ENCODE peak calls at places on chromosomes 11 and 22, in ten cellular contexts. V is kidney; J is SK-N-SH; T is right cardiac atrium; X is naive thymus-derived CD4-positive, alpha-beta T cell; Q is MM.1S; O is HCT116; A is cardiac muscle cell; D is psoas muscle; Y is body of pancreas. I is an unnamed sample. For H3K9me3 and H3K4me1, the result is how much of the 10 kb centered on the place peaks cover.

GRCh38 chr11:7575841-7576451 is 62.1 kb downstream of the PPFIBP2 start:
- DNase-seq in V (peak), J (peak), T (peak), X (no peak), Q (peak), O (no peak), A (no peak), D (no peak), Y (peak), I (peak)

GRCh38 chr11:10390375-10390774 is 64.7 kb upstream of the AMPD3 start:
- DNase-seq in V (no peak), J (no peak), T (no peak), X (no peak), Q (no peak), O (no peak), A (no peak), D (no peak), Y (no peak), I (no peak)

GRCh38 chr11:123020968-123021367 is 39.3 kb upstream of the BSX start:
- DNase-seq in V (no peak), J (peak), T (no peak), X (peak), Q (peak), O (peak), A (peak), D (no peak), Y (no peak), I (no peak)

GRCh38 chr11:65911682-65912568 is 6.9 kb downstream of the C11orf68 start:
- DNase-seq in V (peak), J (peak), T (peak), X (no peak), Q (no peak), O (peak), A (peak), D (peak), Y (peak), I (no peak)

GRCh38 chr22:19429950-19430889 is 1.3 kb downstream of the HIRA start:
- DNase-seq in V (no peak), J (peak), T (no peak), X (peak), Q (peak), O (no peak), A (peak), D (peak), Y (no peak), I (peak)

GRCh38 chr11:129075757-129076156 is 116.4 kb downstream of the ARHGAP32 start:
- DNase-seq in V (peak), J (no peak), T (no peak), X (no peak), Q (no peak), O (no peak), A (peak), D (no peak), Y (no peak), I (no peak)

GRCh38 chr11:72111803-72112540 is 523 bp downstream of the ANAPC15 start:
- DNase-seq in V (peak), J (peak), T (peak), X (no peak), Q (peak), O (peak), A (peak), D (peak), Y (peak), I (peak)

GRCh38 chr11:104405277-104405676 is 241.3 kb upstream of the PDGFD start:
- DNase-seq in V (no peak), J (no peak), T (no peak), X (no peak), Q (no peak), O (no peak), A (no peak), D (no peak), Y (no peak), I (no peak)

GRCh38 chr11:6390718-6391547 is 659 bp downstream of the SMPD1 start:
- DNase-seq in V (no peak), J (no peak), T (no peak), X (peak), Q (no peak), O (no peak), A (no peak), D (no peak), Y (no peak), I (no peak)

DNA sequence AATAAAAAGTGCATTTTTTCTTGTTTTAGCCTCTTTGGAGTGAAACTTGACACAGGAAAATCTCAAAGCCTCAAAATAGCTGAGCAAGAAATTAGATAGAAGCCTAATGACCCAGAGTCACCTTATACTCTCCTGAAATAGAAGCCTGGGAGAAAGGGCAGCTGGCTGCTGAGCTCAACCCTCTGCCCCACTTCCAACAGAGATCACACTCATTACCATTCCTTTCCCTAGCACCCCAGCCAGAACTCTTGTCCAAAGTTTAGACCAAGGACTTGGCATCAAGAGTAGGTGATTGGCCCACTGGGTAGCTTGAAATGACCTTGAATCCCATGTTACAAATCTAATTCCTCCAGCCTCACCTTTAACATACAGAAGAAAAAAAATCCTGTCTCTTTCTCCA is 62.7 kb upstream of the AMOTL1 start:
- DNase-seq in V (no peak), J (no peak), T (no peak), X (no peak), Q (no peak), O (no peak), A (no peak), D (no peak), Y (peak), I (peak)
- H3K27ac ChIP-seq in V (no peak), J (no peak), T (no peak), X (no peak), Q (no peak), O (no peak), A (no peak), D (peak), Y (peak), I (peak)

DNA sequence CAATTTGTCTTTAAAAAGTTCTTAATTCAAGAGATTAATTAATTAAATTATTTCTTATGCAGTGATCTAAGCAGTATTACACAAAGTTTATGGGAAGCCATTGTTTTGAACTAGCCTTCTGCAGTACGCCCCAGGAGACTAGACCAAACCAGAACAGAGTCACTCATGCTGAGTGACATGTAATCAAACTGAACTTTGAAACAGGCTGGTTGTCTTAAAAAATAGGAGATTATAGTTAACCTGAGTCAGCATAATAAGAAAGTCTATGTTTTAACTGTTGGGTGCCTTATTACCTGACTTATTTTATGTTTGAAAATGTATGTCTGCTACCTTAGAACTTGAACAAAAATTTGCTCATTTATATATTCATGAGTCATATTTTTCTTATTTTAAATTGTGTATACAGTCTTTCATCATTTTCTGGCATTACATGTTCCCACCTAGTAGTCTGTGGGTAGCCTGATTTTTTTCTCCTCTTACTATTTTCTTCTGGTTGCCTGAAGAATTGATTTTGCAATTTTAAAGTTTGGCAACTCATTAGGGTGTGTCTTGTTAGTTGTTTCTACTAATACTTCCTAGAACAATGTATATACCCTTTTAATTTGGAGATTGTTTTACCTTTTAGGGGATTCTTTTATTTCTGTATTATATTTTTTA is 161.4 kb downstream of the AASDHPPT start:
- DNase-seq in V (no peak), J (no peak), T (no peak), X (no peak), Q (no peak), O (no peak), A (peak), D (no peak), Y (no peak), I (no peak)
- H3K9me3 ChIP-seq in V (under half), J (under half), T (under half), X (under half), Q (under half), O (under half), A (under half), D (under half), Y (under half), I (under half)

DNA sequence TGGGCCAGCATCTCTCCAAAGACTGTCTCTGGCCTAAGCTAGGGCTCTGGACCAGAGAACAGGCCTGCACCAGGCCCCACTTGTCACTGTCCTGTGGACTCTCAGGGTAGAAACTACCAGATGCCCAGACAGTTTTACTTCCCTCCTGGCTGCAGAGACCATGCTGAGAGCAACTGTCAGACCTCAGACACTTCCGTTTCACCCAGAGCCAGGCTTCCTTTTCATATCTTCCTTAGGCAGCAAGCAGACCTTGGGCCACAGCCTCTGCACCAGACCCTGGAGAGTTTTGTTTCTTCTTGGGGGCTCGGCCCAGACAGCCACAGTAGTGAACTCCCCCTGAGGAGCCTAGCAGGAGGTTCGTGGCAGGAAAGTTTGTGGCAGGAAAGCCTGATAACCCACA is 12.1 kb upstream of the FCHSD2 start:
- DNase-seq in V (no peak), J (no peak), T (no peak), X (peak), Q (peak), O (no peak), A (no peak), D (no peak), Y (no peak), I (no peak)
- H3K4me1 ChIP-seq in V (under half), J (under half), T (under half), X (half or more), Q (half or more), O (under half), A (under half), D (half or more), Y (under half), I (half or more)

DNA sequence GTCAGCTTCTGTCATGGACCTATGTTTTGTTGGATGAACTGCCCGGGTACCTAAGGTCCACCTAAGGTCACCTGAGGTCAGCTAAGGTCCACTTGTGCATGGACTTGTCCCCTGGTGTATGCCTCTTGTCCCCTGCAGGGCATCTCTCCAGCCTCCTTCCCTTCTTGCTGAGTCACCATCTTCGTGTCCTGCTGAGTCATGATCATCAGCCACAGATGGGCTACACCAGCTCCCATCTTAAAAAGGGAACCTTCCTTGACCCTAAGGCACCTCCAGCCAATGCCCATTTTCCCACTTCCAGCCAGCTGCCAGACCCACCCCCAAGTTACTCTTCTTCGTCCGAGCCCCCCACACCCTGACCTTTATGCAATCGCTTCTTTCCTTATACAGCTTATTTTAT is 544.9 kb downstream of the TBC1D22A start:
- DNase-seq in V (no peak), J (no peak), T (no peak), X (no peak), Q (no peak), O (no peak), A (peak), D (no peak), Y (no peak), I (no peak)
- H3K27ac ChIP-seq in V (no peak), J (no peak), T (no peak), X (no peak), Q (no peak), O (no peak), A (no peak), D (no peak), Y (no peak), I (no peak)

GRCh38 chr11:133832096-133833081 is 12.9 kb downstream of the SPATA19 start:
- DNase-seq in V (no peak), J (peak), T (no peak), X (no peak), Q (no peak), O (no peak), A (no peak), D (no peak), Y (no peak), I (no peak)
- H3K9me3 ChIP-seq in V (under half), J (under half), T (under half), X (under half), Q (under half), O (under half), A (under half), D (under half), Y (under half), I (under half)

GRCh38 chr22:42943981-42944380 is 71.0 kb downstream of the PACSIN2 start:
- DNase-seq in V (no peak), J (no peak), T (no peak), X (no peak), Q (no peak), O (no peak), A (no peak), D (no peak), Y (no peak), I (no peak)
- H3K4me1 ChIP-seq in V (under half), J (under half), T (under half), X (under half), Q (under half), O (half or more), A (under half), D (half or more), Y (half or more), I (half or more)